ENCODE peak calls at places on chromosomes 13 and 19, in nine cellular contexts. C is Peyer's patch; A is heart right ventricle; T is neuronal stem cell; O is CD8-positive, alpha-beta memory T cell; E is AG04450; Q is prostate gland; R is caudate nucleus; F is GM23248. K is an unnamed sample.

GRCh38 chr13:29507356-29507755 is 88.1 kb downstream of the SLC7A1 start:
- DNase-seq in T (no peak), R (no peak), C (no peak), E (no peak), A (no peak), F (peak), O (no peak), Q (no peak), K (no peak)

GRCh38 chr13:85828094-85828684 is 29.0 kb upstream of the SLITRK6 start:
- DNase-seq in O (no peak), C (no peak), A (no peak), F (peak), Q (no peak), R (no peak), T (no peak), E (peak), K (no peak)

GRCh38 chr19:10206226-10206873 is 11.6 kb upstream of the DNMT1 start:
- DNase-seq in A (no peak), E (no peak), F (peak), O (no peak), R (no peak), C (no peak), T (no peak), Q (no peak), K (no peak)

GRCh38 chr13:20340759-20341161 is 108.6 kb upstream of the GJB6 start:
- DNase-seq in Q (no peak), R (no peak), T (no peak), F (peak), E (no peak), O (no peak), A (no peak), C (no peak), K (no peak)

GRCh38 chr19:3075605-3076431 is 13.5 kb upstream of the TLE5 start:
- DNase-seq in E (no peak), O (peak), Q (no peak), R (no peak), C (peak), F (peak), T (no peak), A (peak), K (peak)

GRCh38 chr13:24617394-24618218 is 62.6 kb upstream of the ATP12A start:
- DNase-seq in E (no peak), O (no peak), Q (no peak), F (no peak), C (no peak), R (no peak), A (no peak), T (no peak), K (no peak)

GRCh38 chr19:28691683-28692082 is 521.3 kb downstream of the UQCRFS1 start:
- DNase-seq in Q (no peak), E (no peak), F (peak), O (no peak), T (no peak), R (no peak), C (no peak), A (no peak), K (no peak)

GRCh38 chr19:52176574-52176973 is 5.2 kb upstream of the ZNF836 start:
- DNase-seq in Q (no peak), E (no peak), O (no peak), F (no peak), C (no peak), R (no peak), A (no peak), T (no peak), K (no peak)

GRCh38 chr13:85616275-85616674 is 182.9 kb downstream of the SLITRK6 start:
- DNase-seq in T (no peak), C (no peak), R (no peak), Q (no peak), E (no peak), O (no peak), F (no peak), A (no peak), K (no peak)

GRCh38 chr13:97600438-97601080 is 166.6 kb downstream of the RAP2A start:
- DNase-seq in A (no peak), E (peak), F (peak), O (no peak), Q (no peak), T (no peak), C (no peak), R (no peak), K (no peak)

GRCh38 chr19:33040994-33041827 is 23.5 kb downstream of the RHPN2 start:
- DNase-seq in Q (no peak), T (no peak), O (no peak), A (no peak), R (no peak), C (peak), E (no peak), F (peak), K (no peak)

GRCh38 chr19:53463263-53463662 is 4.3 kb upstream of the ZNF813 start:
- DNase-seq in R (peak), O (no peak), E (no peak), Q (no peak), A (peak), F (peak), C (no peak), T (peak), K (no peak)

GRCh38 chr19:3369337-3370213 is 3.2 kb downstream of the NFIC start:
- DNase-seq in F (peak), O (no peak), Q (peak), C (no peak), E (no peak), A (peak), T (no peak), R (no peak), K (no peak)

GRCh38 chr19:1360818-1361461 is 22.8 kb upstream of the NDUFS7 start:
- DNase-seq in Q (no peak), O (no peak), R (peak), E (peak), T (no peak), F (peak), C (no peak), A (peak), K (no peak)

GRCh38 chr19:38309615-38310278 is 5.7 kb downstream of the C19orf33 start:
- DNase-seq in F (no peak), E (no peak), O (no peak), Q (no peak), T (no peak), C (no peak), A (no peak), R (no peak), K (no peak)

GRCh38 chr13:100130930-100131511 is 42.1 kb downstream of the PCCA start:
- DNase-seq in E (no peak), F (peak), C (no peak), Q (no peak), O (no peak), T (no peak), A (no peak), R (no peak), K (no peak)

GRCh38 chr13:23554000-23554399 is 16.2 kb upstream of the TNFRSF19 start:
- DNase-seq in T (no peak), R (no peak), A (no peak), O (no peak), E (no peak), F (peak), C (no peak), Q (no peak), K (no peak)

GRCh38 chr13:26534036-26534726 is 23.3 kb upstream of the WASF3 start:
- DNase-seq in A (no peak), Q (no peak), R (no peak), F (no peak), O (no peak), T (no peak), E (no peak), C (no peak), K (no peak)

GRCh38 chr19:33493401-33494275 is 28.0 kb downstream of the PEPD start:
- DNase-seq in E (no peak), R (no peak), C (peak), Q (no peak), T (no peak), A (no peak), F (no peak), O (no peak), K (no peak)

GRCh38 chr13:19158006-19158405 is 23.6 kb downstream of the TUBA3C start:
- DNase-seq in E (no peak), F (no peak), R (no peak), C (no peak), T (no peak), A (no peak), Q (no peak), O (no peak), K (no peak)

GRCh38 chr19:27964165-27964564 is 1248.8 kb downstream of the UQCRFS1 start:
- DNase-seq in O (no peak), F (peak), A (no peak), C (no peak), E (no peak), R (no peak), Q (no peak), T (no peak), K (no peak)

GRCh38 chr13:100542546-100543156 is 45.9 kb downstream of the GGACT start:
- DNase-seq in C (peak), Q (no peak), F (peak), T (no peak), E (no peak), A (no peak), R (no peak), O (no peak), K (peak)

GRCh38 chr13:26707122-26708006 is 53.2 kb downstream of the GPR12 start:
- DNase-seq in F (peak), C (no peak), E (peak), A (no peak), R (no peak), O (peak), T (peak), Q (no peak), K (no peak)

DNA sequence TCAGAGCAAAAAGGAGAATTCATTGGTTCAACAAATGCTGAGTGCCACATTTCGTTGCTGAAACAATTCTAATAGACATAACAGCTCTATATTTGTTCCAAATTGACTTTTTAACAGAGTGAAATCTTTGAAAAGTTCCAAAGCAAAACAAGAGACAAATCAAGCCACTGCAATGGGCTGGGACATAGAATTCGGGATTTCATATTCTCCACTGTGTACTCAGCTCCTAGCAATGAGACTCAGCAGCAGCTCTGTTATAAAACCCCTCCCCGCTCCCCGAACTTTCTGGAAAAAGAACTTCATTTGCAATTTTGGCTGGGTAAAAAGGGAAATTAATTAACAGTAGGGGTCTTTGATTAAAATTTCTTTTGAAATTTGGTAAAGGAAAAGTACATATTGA is 11.3 kb downstream of the RFX2 start:
- DNase-seq in T (no peak), O (no peak), E (no peak), R (no peak), F (no peak), Q (no peak), C (no peak), A (no peak), K (no peak)
- H3K27ac ChIP-seq in T (no peak), O (no peak), E (no peak), R (peak), F (no peak), Q (no peak), C (no peak), A (peak), K (no peak)

GRCh38 chr19:48878219-48879024 is 6.2 kb downstream of the PPP1R15A start:
- DNase-seq in R (no peak), A (no peak), F (peak), Q (no peak), T (no peak), C (no peak), E (no peak), O (peak), K (peak)

GRCh38 chr19:48877900-48878218 is 5.6 kb downstream of the PPP1R15A start:
- DNase-seq in C (no peak), A (no peak), O (no peak), Q (no peak), F (peak), T (no peak), R (no peak), E (no peak), K (no peak)

GRCh38 chr19:48881741-48882657 is 9.8 kb downstream of the PPP1R15A start:
- DNase-seq in T (no peak), E (no peak), O (peak), R (no peak), A (no peak), Q (no peak), C (no peak), F (peak), K (peak)

GRCh38 chr19:48874309-48875135 is 2.3 kb downstream of the PPP1R15A start:
- DNase-seq in E (no peak), O (peak), T (no peak), F (peak), C (peak), A (peak), Q (no peak), R (no peak), K (peak)

DNA sequence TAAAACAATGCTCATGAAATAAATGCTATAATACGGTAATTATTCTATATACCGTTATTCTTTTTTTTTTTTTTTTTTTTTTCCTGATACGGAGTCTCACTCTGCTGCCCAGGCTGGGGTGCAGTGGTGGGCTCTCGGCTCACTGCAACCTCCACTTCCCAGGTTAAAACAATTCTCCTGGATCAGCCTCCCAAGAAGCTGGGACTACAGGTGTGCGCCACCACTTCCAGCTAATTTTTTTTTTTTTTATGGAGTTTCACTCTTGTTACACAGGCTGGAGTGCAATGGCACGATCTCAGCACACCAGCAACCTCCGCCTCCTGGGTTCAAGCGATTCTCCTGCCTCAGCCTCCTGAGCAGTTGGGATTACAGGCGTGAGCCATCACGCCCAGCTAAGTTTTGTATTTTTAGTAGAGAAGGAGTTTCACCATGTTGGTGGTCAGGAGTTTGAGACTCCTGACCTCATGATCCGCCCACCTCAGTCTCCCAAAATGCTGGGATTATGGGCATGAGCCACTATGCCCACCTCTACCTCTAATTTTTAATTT is 6.9 kb downstream of the PPP1R15A start:
- DNase-seq in R (no peak), E (no peak), Q (no peak), O (no peak), A (no peak), T (no peak), F (no peak), C (no peak), K (no peak)
- H3K27ac ChIP-seq in R (no peak), E (no peak), Q (no peak), O (peak), A (peak), T (no peak), F (peak), C (no peak), K (no peak)

GRCh38 chr13:111046590-111047141 is 68.4 kb upstream of the ARHGEF7 start:
- DNase-seq in A (no peak), R (no peak), O (no peak), E (peak), F (peak), T (no peak), Q (no peak), C (no peak), K (no peak)
- H3K27ac ChIP-seq in A (peak), R (no peak), O (no peak), E (peak), F (no peak), T (no peak), Q (no peak), C (no peak), K (no peak)

GRCh38 chr13:33723365-33723764 is 94.6 kb upstream of the RFC3 start:
- DNase-seq in R (no peak), Q (no peak), C (no peak), T (no peak), O (no peak), F (peak), A (no peak), E (no peak), K (no peak)
- H3K27ac ChIP-seq in R (peak), Q (peak), C (no peak), T (no peak), O (no peak), F (peak), A (peak), E (no peak), K (no peak)

GRCh38 chr19:16927883-16928282 is 39.1 kb downstream of the F2RL3 start:
- DNase-seq in F (no peak), R (no peak), C (no peak), T (no peak), E (no peak), O (no peak), Q (no peak), A (no peak), K (no peak)

GRCh38 chr19:16931306-16931705 is 42.5 kb downstream of the F2RL3 start:
- DNase-seq in Q (no peak), O (no peak), R (no peak), F (no peak), E (no peak), T (no peak), C (no peak), A (no peak), K (no peak)

GRCh38 chr19:16928351-16928750 is 39.6 kb downstream of the F2RL3 start:
- DNase-seq in O (no peak), F (no peak), R (no peak), E (no peak), Q (no peak), T (no peak), A (no peak), C (no peak), K (no peak)

GRCh38 chr19:16930753-16931152 is 42.0 kb downstream of the F2RL3 start:
- DNase-seq in R (no peak), E (no peak), T (no peak), A (no peak), C (no peak), F (no peak), Q (no peak), O (no peak), K (no peak)

DNA sequence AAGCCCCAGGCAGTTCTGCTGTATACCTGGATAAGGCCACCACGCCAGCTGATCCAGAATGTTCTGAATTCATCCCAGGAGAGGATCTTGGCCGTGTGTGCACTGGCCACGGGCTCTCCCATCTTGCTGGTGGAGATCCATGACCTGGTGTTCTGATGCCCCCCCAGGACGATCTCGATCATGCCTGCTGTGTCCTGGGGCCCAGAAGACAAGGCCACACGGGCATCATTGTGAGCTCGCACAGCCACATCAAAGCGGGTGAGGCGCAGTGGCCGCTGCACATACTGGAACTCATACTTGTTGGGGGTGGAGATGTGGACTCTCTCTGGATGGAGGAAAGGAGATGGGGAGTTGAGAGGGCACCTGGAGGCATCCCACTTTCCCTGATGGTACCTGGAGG is 40.1 kb downstream of the F2RL3 start:
- DNase-seq in R (no peak), T (no peak), C (no peak), E (no peak), O (no peak), F (no peak), Q (no peak), A (no peak), K (no peak)
- H3K27ac ChIP-seq in R (no peak), T (no peak), C (no peak), E (no peak), O (no peak), F (no peak), Q (no peak), A (no peak), K (no peak)

DNA sequence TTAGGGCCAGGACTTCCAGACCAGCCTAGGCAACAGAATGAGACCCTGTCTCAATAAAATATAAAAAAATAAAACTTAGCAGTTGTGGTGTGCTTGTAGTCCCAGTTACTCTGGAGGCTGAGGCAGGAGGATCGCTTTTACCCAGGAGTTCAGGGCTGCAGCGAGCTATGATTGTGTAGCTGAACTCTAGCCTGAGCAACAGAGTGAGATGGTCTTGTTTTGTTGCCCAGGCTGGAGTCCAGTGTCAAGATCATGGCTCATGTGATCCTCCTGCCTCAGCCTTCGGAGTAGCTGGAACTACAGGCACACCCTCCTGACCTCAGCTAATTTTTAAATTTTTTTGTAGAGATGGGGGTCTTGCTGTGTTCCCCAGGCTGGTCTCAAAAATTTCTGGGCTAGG is 4.3 kb upstream of the JUNB start:
- DNase-seq in T (no peak), O (no peak), R (no peak), A (no peak), C (no peak), Q (no peak), E (no peak), F (no peak), K (no peak)
- H3K27ac ChIP-seq in T (no peak), O (no peak), R (peak), A (peak), C (peak), Q (peak), E (no peak), F (no peak), K (peak)

GRCh38 chr13:22432690-22433089 is 748.1 kb upstream of the SGCG start:
- DNase-seq in A (no peak), Q (no peak), R (no peak), T (no peak), F (no peak), E (no peak), O (no peak), C (no peak), K (no peak)

GRCh38 chr13:22423261-22423660 is 752.4 kb downstream of the FGF9 start:
- DNase-seq in O (no peak), F (no peak), E (no peak), R (no peak), C (no peak), T (no peak), Q (no peak), A (no peak), K (no peak)

GRCh38 chr13:22428188-22428828 is 752.5 kb upstream of the SGCG start:
- DNase-seq in F (no peak), T (no peak), O (no peak), C (no peak), E (no peak), R (no peak), Q (no peak), A (no peak), K (no peak)

GRCh38 chr13:22427041-22427440 is 753.7 kb upstream of the SGCG start:
- DNase-seq in Q (no peak), F (no peak), C (no peak), E (no peak), T (no peak), R (no peak), A (no peak), O (no peak), K (no peak)

GRCh38 chr13:22427783-22428182 is 753.0 kb upstream of the SGCG start:
- DNase-seq in R (no peak), C (no peak), A (no peak), O (no peak), F (no peak), E (no peak), Q (no peak), T (no peak), K (no peak)
- H3K27ac ChIP-seq in R (no peak), C (no peak), A (peak), O (no peak), F (no peak), E (no peak), Q (no peak), T (no peak), K (no peak)

DNA sequence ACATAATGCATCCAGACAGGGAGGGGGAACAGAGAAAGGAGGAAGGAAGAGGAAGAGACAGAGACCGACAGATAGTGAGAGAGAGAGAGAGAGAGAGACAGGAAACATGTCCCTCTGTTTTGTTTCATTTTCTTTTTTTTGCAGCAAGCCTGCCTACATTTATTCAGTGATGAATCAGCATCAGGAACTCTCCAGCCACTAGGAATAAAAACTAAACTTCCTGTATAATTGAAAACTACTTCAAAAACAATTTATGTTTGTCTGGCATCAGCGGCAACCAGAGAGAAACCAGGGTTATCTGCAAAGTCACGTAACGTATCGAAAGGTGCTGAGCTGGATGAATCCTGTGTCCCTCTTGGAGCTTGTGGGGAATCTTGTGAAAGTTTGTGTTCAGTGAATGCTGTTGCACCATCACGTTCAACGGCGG is 148.6 kb upstream of the SOX21 start:
- DNase-seq in O (no peak), T (no peak), C (no peak), R (no peak), F (peak), A (no peak), E (no peak), Q (no peak), K (peak)
- H3K27ac ChIP-seq in O (no peak), T (no peak), C (no peak), R (no peak), F (no peak), A (no peak), E (no peak), Q (no peak), K (no peak)

GRCh38 chr19:14496029-14496848 is at the start of gene GIPC1:
- DNase-seq in Q (peak), T (peak), O (peak), E (peak), R (peak), F (peak), A (peak), C (peak), K (peak)
- H3K27ac ChIP-seq in Q (peak), T (peak), O (peak), E (no peak), R (peak), F (peak), A (peak), C (peak), K (peak)

K was measured in CD4-positive, alpha-beta memory T cell.